ENCODE peak calls at places on chromosomes 6 and 20, in five cellular contexts. C is GM20000, J is nephron progenitor cell, W is fibroblast of pulmonary artery, B is D341Med. M is an unnamed sample.

GRCh38 chr6:105688573-105688972 is 285.7 kb upstream of the PREP start:
- DNase-seq in C (no peak), J (no peak), W (no peak), B (no peak), M (no peak)

GRCh38 chr6:43728586-43728985 is 41.0 kb upstream of the MRPS18A start:
- DNase-seq in C (no peak), J (no peak), W (no peak), B (no peak), M (no peak)

GRCh38 chr6:26031595-26032386 is 55.4 kb upstream of the HFE start:
- DNase-seq in C (peak; percentile 84), J (peak; percentile 83), W (peak; percentile 97), B (peak; percentile 86), M (peak; percentile 96)

GRCh38 chr20:4546786-4547185 is 174.9 kb upstream of the PRND start:
- DNase-seq in C (no peak), J (no peak), W (peak; percentile 66), B (no peak), M (peak; percentile 73)

GRCh38 chr6:31356216-31356945 is 598 bp downstream of the HLA-B start:
- DNase-seq in C (peak; percentile 58), J (peak; percentile 34), W (peak; percentile 25), B (no peak), M (peak; percentile 36)

GRCh38 chr6:168088161-168089106 is 9.4 kb upstream of the FRMD1 start:
- DNase-seq in C (no peak), J (peak; percentile 67), W (peak; percentile 78), B (no peak), M (peak; percentile 80)

GRCh38 chr6:56046576-56046975 is 171.2 kb upstream of the BMP5 start:
- DNase-seq in C (no peak), J (no peak), W (peak; percentile 83), B (no peak), M (peak; percentile 85)

GRCh38 chr20:31605902-31606677 is 1.0 kb downstream of the ID1 start:
- DNase-seq in C (peak; percentile 53), J (peak; percentile 45), W (peak; percentile 37), B (no peak), M (peak; percentile 34)

GRCh38 chr6:112038268-112038667 is 15.6 kb upstream of the CCN6 start:
- DNase-seq in C (no peak), J (no peak), W (peak; percentile 27), B (no peak), M (peak; percentile 45)

GRCh38 chr6:162856885-162857284 is 129.1 kb downstream of the PACRG start:
- DNase-seq in C (no peak), J (peak; percentile 26), W (peak; percentile 88), B (peak; percentile 69), M (peak; percentile 82)

GRCh38 chr20:34546751-34547181 is 11.8 kb upstream of the MAP1LC3A start:
- DNase-seq in C (no peak), J (no peak), W (no peak), B (peak; percentile 62), M (no peak)

GRCh38 chr6:11538049-11538798 is 675 bp downstream of the TMEM170B start:
- DNase-seq in C (peak; percentile 68), J (peak; percentile 62), W (no peak), B (peak; percentile 76), M (no peak)

GRCh38 chr6:156190270-156190669 is 586.9 kb upstream of the ARID1B start:
- DNase-seq in C (no peak), J (no peak), W (no peak), B (no peak), M (no peak)

GRCh38 chr6:90000864-90001731 is 106.8 kb downstream of the GJA10 start:
- DNase-seq in C (no peak), J (no peak), W (no peak), B (peak; percentile 66), M (peak; percentile 15)

GRCh38 chr6:36334832-36335459 is 1.7 kb downstream of the BNIP5 start:
- DNase-seq in C (no peak), J (no peak), W (no peak), B (no peak), M (no peak)

GRCh38 chr6:98828210-98828798 is 6.1 kb upstream of the POU3F2 start:
- DNase-seq in C (no peak), J (no peak), W (no peak), B (no peak), M (no peak)

GRCh38 chr6:27138837-27139752 is 108.4 kb upstream of the PRSS16 start:
- DNase-seq in C (peak; percentile 51), J (peak; percentile 51), W (peak; percentile 53), B (peak; percentile 68), M (peak; percentile 76)

GRCh38 chr20:62220666-62221568 is 839 bp upstream of the HRH3 start:
- DNase-seq in C (peak; percentile 42), J (no peak), W (no peak), B (no peak), M (no peak)

GRCh38 chr6:131191590-131191989 is 56.3 kb downstream of the AKAP7 start:
- DNase-seq in C (no peak), J (no peak), W (no peak), B (no peak), M (no peak)

GRCh38 chr20:1822564-1823420 is 72.4 kb upstream of the SIRPA start:
- DNase-seq in C (no peak), J (no peak), W (peak; percentile 69), B (no peak), M (peak; percentile 56)

GRCh38 chr6:24949020-24949569 is 13.3 kb upstream of the RIPOR2 start:
- DNase-seq in C (peak; percentile 68), J (no peak), W (no peak), B (no peak), M (no peak)

GRCh38 chr6:31308050-31308844 is 36.4 kb upstream of the HLA-C start:
- DNase-seq in C (peak; percentile 81), J (no peak), W (no peak), B (no peak), M (peak; percentile 9)